ENCODE peak calls at places on chromosomes 12 and 14, in four cellular contexts. C is fibroblast of lung, N is GM13976, T is GM20000. O is an unnamed sample.

GRCh38 chr12:2941524-2941923 is 17.7 kb upstream of the TEAD4 start:
- DNase-seq in C (no peak), N (no peak), T (no peak), O (no peak)

GRCh38 chr12:123531091-123531490 is 2.4 kb downstream of the RILPL1 start:
- DNase-seq in C (no peak), N (no peak), T (no peak), O (no peak)

GRCh38 chr12:75831413-75831812 is 200.2 kb downstream of the PHLDA1 start:
- DNase-seq in C (peak; percentile 71), N (no peak), T (no peak), O (no peak)

GRCh38 chr12:106416273-106416672 is 58.7 kb downstream of the POLR3B start:
- DNase-seq in C (peak; percentile 88), N (no peak), T (no peak), O (no peak)

GRCh38 chr14:97709552-97709951 is 912.4 kb downstream of the VRK1 start:
- DNase-seq in C (no peak), N (no peak), T (no peak), O (no peak)

GRCh38 chr14:33686218-33686617 is 264.7 kb downstream of the EGLN3 start:
- DNase-seq in C (peak; percentile 92), N (no peak), T (no peak), O (no peak)

GRCh38 chr12:52119398-52120254 is 40.1 kb downstream of the SMIM41 start:
- DNase-seq in C (peak; percentile 13), N (peak; percentile 74), T (peak; percentile 64), O (peak; percentile 52)

GRCh38 chr12:103975368-103975767 is 9.7 kb downstream of the TDG start:
- DNase-seq in C (no peak), N (no peak), T (no peak), O (no peak)

GRCh38 chr14:61300209-61300608 is 19.1 kb upstream of the TMEM30B start:
- DNase-seq in C (no peak), N (no peak), T (no peak), O (no peak)

GRCh38 chr12:51048601-51049369 is 658 bp downstream of the LETMD1 start:
- DNase-seq in C (no peak), N (no peak), T (no peak), O (no peak)

GRCh38 chr12:132954471-132955048 is 1.5 kb downstream of the ZNF605 start:
- DNase-seq in C (peak; percentile 12), N (peak; percentile 30), T (no peak), O (peak; percentile 36)

GRCh38 chr12:132955094-132955932 is 793 bp downstream of the ZNF605 start:
- DNase-seq in C (peak; percentile 70), N (peak; percentile 45), T (peak; percentile 58), O (peak; percentile 49)

GRCh38 chr12:132953163-132953425 is 3.0 kb downstream of the ZNF605 start:
- DNase-seq in C (no peak), N (no peak), T (no peak), O (no peak)

GRCh38 chr12:132953771-132954170 is 2.3 kb downstream of the ZNF605 start:
- DNase-seq in C (no peak), N (no peak), T (no peak), O (no peak)

DNA sequence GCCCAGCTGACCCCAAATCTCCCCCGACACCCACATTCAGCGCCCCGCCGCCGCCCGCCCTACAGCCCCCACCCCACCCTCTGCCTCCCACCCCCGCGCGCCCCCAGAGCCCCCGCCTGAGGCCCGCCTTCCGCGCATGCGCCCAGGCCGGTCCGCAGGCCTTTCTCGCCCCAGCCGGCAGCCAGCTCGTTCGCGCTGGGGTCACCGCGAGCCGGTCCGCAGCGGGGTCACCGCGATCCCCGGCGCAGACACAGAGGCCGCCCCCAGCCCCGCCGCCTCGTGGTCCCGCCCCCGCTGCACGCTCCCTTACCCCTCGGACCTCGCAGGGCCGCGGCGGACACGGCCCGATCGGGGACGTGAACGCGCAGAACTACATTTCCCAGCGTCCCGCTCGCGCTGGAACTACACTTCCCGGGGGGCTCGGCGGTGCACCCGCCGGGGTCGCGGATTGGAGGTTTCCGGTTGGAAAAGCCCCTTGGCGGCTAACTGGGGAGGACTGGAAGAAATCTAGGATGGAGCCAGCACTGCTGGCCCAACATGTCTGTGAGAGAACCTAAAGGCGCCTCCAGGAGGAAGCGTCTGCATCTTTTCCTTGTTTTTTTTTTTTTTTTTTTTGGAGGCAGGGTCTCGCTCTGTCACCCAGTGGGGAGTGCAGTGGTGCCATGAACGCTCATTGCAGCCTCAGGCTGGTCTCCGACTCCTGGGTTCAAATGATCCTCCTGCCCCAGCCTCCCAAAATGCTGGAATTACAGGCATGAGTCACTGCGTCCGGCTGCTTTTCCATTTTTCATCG is at the start of gene ZNF605:
- DNase-seq in C (peak; percentile 90), N (peak; percentile 95), T (peak; percentile 95), O (peak; percentile 96)
- TF ChIP-seq CTCF in C (no peak), N (no peak), T (no peak), O (no peak)

GRCh38 chr14:70259420-70259819 is 70.7 kb upstream of the SLC8A3 start:
- DNase-seq in C (no peak), N (no peak), T (no peak), O (no peak)

GRCh38 chr14:70254476-70254961 is 65.8 kb upstream of the SLC8A3 start:
- DNase-seq in C (peak; percentile 40), N (peak; percentile 53), T (peak; percentile 70), O (peak; percentile 40)

GRCh38 chr14:70257526-70257925 is 68.8 kb upstream of the SLC8A3 start:
- DNase-seq in C (no peak), N (peak; percentile 45), T (peak; percentile 48), O (peak; percentile 40)
- TF ChIP-seq CTCF in C (no peak), N (peak; percentile 41), T (peak; percentile 71), O (peak; percentile 72)

GRCh38 chr14:74531467-74531866 is 37.9 kb downstream of the ISCA2 start:
- DNase-seq in C (peak; percentile 31), N (no peak), T (no peak), O (no peak)
- TF ChIP-seq CTCF in C (peak; percentile 19), N (no peak), T (no peak), O (no peak)

DNA sequence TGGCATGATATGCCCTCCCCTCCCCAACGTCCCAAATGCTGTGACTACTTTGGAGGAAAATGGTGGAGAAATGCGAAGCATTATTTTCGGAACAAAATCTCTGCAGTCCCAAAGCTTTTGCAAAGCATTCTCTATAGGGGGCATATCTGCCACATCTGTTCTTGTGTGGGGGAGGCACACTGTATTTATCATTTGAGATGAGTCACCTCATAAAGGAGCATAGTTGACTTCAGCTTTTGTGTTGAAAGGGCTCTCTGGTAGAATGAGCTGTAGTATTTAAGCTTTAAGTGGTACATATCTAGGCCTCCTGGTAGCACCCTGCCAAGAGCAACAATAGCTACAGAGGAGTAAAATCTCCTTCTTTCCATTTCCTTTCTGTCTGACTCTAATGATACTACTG is 447.5 kb downstream of the ADAMTS20 start:
- DNase-seq in C (peak; percentile 94), N (no peak), T (no peak), O (no peak)
- TF ChIP-seq CTCF in C (no peak), N (no peak), T (no peak), O (no peak)